ENCODE peak calls at places on chromosome 14, in seven cellular contexts. One of them, this sample, is unnamed.

GRCh38 chr14:65434216-65434850 is 21.8 kb downstream of the FUT8 start:
- DNase-seq in AG04449: no peak
- DNase-seq in heart left ventricle: no peak
- DNase-seq in AG10803: peak; percentile 6
- DNase-seq in GM18507: no peak
- DNase-seq in endothelial cell: no peak
- DNase-seq in stimulated activated CD4-positive, alpha-beta T cell treated with anti-CD3 and anti-CD28 coated beads, Interleukin-12 subunit alpha, Interleukin-12 subunit beta, amount 100 ng/mL, for 48 hours: no peak
- DNase-seq in this sample: peak; percentile 9

GRCh38 chr14:104105822-104106470 is 20.4 kb downstream of the ASPG start:
- DNase-seq in stimulated activated CD4-positive, alpha-beta T cell treated with anti-CD3 and anti-CD28 coated beads, Interleukin-12 subunit alpha, Interleukin-12 subunit beta, amount 100 ng/mL, for 48 hours: no peak
- DNase-seq in AG10803: no peak
- DNase-seq in GM18507: no peak
- DNase-seq in AG04449: no peak
- DNase-seq in heart left ventricle: peak; percentile 15
- DNase-seq in endothelial cell: no peak
- DNase-seq in this sample: no peak

GRCh38 chr14:93231129-93231979 is 24.3 kb downstream of the UBR7 start:
- DNase-seq in AG10803: peak; percentile 34
- DNase-seq in endothelial cell: no peak
- DNase-seq in stimulated activated CD4-positive, alpha-beta T cell treated with anti-CD3 and anti-CD28 coated beads, Interleukin-12 subunit alpha, Interleukin-12 subunit beta, amount 100 ng/mL, for 48 hours: no peak
- DNase-seq in heart left ventricle: peak; percentile 50
- DNase-seq in GM18507: no peak
- DNase-seq in AG04449: no peak
- DNase-seq in this sample: peak; percentile 70

GRCh38 chr14:22296722-22297121 is 292.3 kb downstream of the DAD1 start:
- DNase-seq in AG10803: peak; percentile 54
- DNase-seq in GM18507: no peak
- DNase-seq in endothelial cell: no peak
- DNase-seq in stimulated activated CD4-positive, alpha-beta T cell treated with anti-CD3 and anti-CD28 coated beads, Interleukin-12 subunit alpha, Interleukin-12 subunit beta, amount 100 ng/mL, for 48 hours: no peak
- DNase-seq in AG04449: no peak
- DNase-seq in heart left ventricle: no peak
- DNase-seq in this sample: no peak

GRCh38 chr14:61188936-61189808 is 92.0 kb downstream of the TMEM30B start:
- DNase-seq in endothelial cell: peak; percentile 63
- DNase-seq in GM18507: no peak
- DNase-seq in AG10803: peak; percentile 62
- DNase-seq in heart left ventricle: peak; percentile 66
- DNase-seq in stimulated activated CD4-positive, alpha-beta T cell treated with anti-CD3 and anti-CD28 coated beads, Interleukin-12 subunit alpha, Interleukin-12 subunit beta, amount 100 ng/mL, for 48 hours: peak; percentile 44
- DNase-seq in AG04449: no peak
- DNase-seq in this sample: peak; percentile 72

GRCh38 chr14:99515301-99516155 is 34.3 kb downstream of the CCNK start:
- DNase-seq in AG04449: no peak
- DNase-seq in AG10803: no peak
- DNase-seq in stimulated activated CD4-positive, alpha-beta T cell treated with anti-CD3 and anti-CD28 coated beads, Interleukin-12 subunit alpha, Interleukin-12 subunit beta, amount 100 ng/mL, for 48 hours: no peak
- DNase-seq in endothelial cell: no peak
- DNase-seq in heart left ventricle: peak; percentile 22
- DNase-seq in GM18507: no peak
- DNase-seq in this sample: peak; percentile 2

GRCh38 chr14:33551963-33552362 is 398.9 kb downstream of the EGLN3 start:
- DNase-seq in AG10803: no peak
- DNase-seq in endothelial cell: no peak
- DNase-seq in stimulated activated CD4-positive, alpha-beta T cell treated with anti-CD3 and anti-CD28 coated beads, Interleukin-12 subunit alpha, Interleukin-12 subunit beta, amount 100 ng/mL, for 48 hours: no peak
- DNase-seq in AG04449: no peak
- DNase-seq in GM18507: no peak
- DNase-seq in heart left ventricle: no peak
- DNase-seq in this sample: no peak

GRCh38 chr14:90272523-90272922 is 16.2 kb downstream of the PSMC1 start:
- DNase-seq in AG04449: no peak
- DNase-seq in stimulated activated CD4-positive, alpha-beta T cell treated with anti-CD3 and anti-CD28 coated beads, Interleukin-12 subunit alpha, Interleukin-12 subunit beta, amount 100 ng/mL, for 48 hours: no peak
- DNase-seq in AG10803: no peak
- DNase-seq in heart left ventricle: no peak
- DNase-seq in endothelial cell: no peak
- DNase-seq in GM18507: no peak
- DNase-seq in this sample: no peak

GRCh38 chr14:54480830-54481562 is 7.8 kb downstream of the GMFB start:
- DNase-seq in AG04449: no peak
- DNase-seq in endothelial cell: no peak
- DNase-seq in GM18507: no peak
- DNase-seq in heart left ventricle: no peak
- DNase-seq in stimulated activated CD4-positive, alpha-beta T cell treated with anti-CD3 and anti-CD28 coated beads, Interleukin-12 subunit alpha, Interleukin-12 subunit beta, amount 100 ng/mL, for 48 hours: no peak
- DNase-seq in AG10803: no peak
- DNase-seq in this sample: no peak

GRCh38 chr14:105034314-105035039 is 13.6 kb upstream of the CDCA4 start:
- DNase-seq in heart left ventricle: no peak
- DNase-seq in AG04449: no peak
- DNase-seq in AG10803: no peak
- DNase-seq in stimulated activated CD4-positive, alpha-beta T cell treated with anti-CD3 and anti-CD28 coated beads, Interleukin-12 subunit alpha, Interleukin-12 subunit beta, amount 100 ng/mL, for 48 hours: no peak
- DNase-seq in GM18507: no peak
- DNase-seq in endothelial cell: no peak
- DNase-seq in this sample: no peak

GRCh38 chr14:60250318-60251035 is 1.5 kb downstream of the PPM1A start:
- DNase-seq in GM18507: no peak
- DNase-seq in AG10803: peak; percentile 12
- DNase-seq in stimulated activated CD4-positive, alpha-beta T cell treated with anti-CD3 and anti-CD28 coated beads, Interleukin-12 subunit alpha, Interleukin-12 subunit beta, amount 100 ng/mL, for 48 hours: no peak
- DNase-seq in heart left ventricle: no peak
- DNase-seq in endothelial cell: peak; percentile 9
- DNase-seq in AG04449: no peak
- DNase-seq in this sample: no peak

GRCh38 chr14:94345344-94346072 is 22.4 kb upstream of the SERPINA6 start:
- DNase-seq in AG10803: peak; percentile 96
- DNase-seq in stimulated activated CD4-positive, alpha-beta T cell treated with anti-CD3 and anti-CD28 coated beads, Interleukin-12 subunit alpha, Interleukin-12 subunit beta, amount 100 ng/mL, for 48 hours: no peak
- DNase-seq in AG04449: peak; percentile 70
- DNase-seq in endothelial cell: no peak
- DNase-seq in GM18507: no peak
- DNase-seq in heart left ventricle: no peak
- DNase-seq in this sample: no peak

GRCh38 chr14:49306152-49306751 is 279.9 kb downstream of the RPS29 start:
- DNase-seq in heart left ventricle: no peak
- DNase-seq in stimulated activated CD4-positive, alpha-beta T cell treated with anti-CD3 and anti-CD28 coated beads, Interleukin-12 subunit alpha, Interleukin-12 subunit beta, amount 100 ng/mL, for 48 hours: no peak
- DNase-seq in endothelial cell: no peak
- DNase-seq in GM18507: no peak
- DNase-seq in AG04449: no peak
- DNase-seq in AG10803: peak; percentile 1
- DNase-seq in this sample: peak; percentile 51

GRCh38 chr14:105364100-105364708 is 34.1 kb upstream of the TEX22 start:
- DNase-seq in AG04449: no peak
- DNase-seq in GM18507: peak; percentile 26
- DNase-seq in endothelial cell: no peak
- DNase-seq in heart left ventricle: no peak
- DNase-seq in stimulated activated CD4-positive, alpha-beta T cell treated with anti-CD3 and anti-CD28 coated beads, Interleukin-12 subunit alpha, Interleukin-12 subunit beta, amount 100 ng/mL, for 48 hours: peak; percentile 14
- DNase-seq in AG10803: peak; percentile 73
- DNase-seq in this sample: no peak

GRCh38 chr14:74860179-74860578 is 15.8 kb downstream of the PROX2 start:
- DNase-seq in heart left ventricle: no peak
- DNase-seq in AG04449: no peak
- DNase-seq in endothelial cell: no peak
- DNase-seq in AG10803: peak; percentile 35
- DNase-seq in stimulated activated CD4-positive, alpha-beta T cell treated with anti-CD3 and anti-CD28 coated beads, Interleukin-12 subunit alpha, Interleukin-12 subunit beta, amount 100 ng/mL, for 48 hours: no peak
- DNase-seq in GM18507: no peak
- DNase-seq in this sample: no peak

GRCh38 chr14:77007975-77008421 is 20.5 kb downstream of the IRF2BPL start:
- DNase-seq in GM18507: no peak
- DNase-seq in stimulated activated CD4-positive, alpha-beta T cell treated with anti-CD3 and anti-CD28 coated beads, Interleukin-12 subunit alpha, Interleukin-12 subunit beta, amount 100 ng/mL, for 48 hours: no peak
- DNase-seq in endothelial cell: no peak
- DNase-seq in AG04449: no peak
- DNase-seq in AG10803: no peak
- DNase-seq in heart left ventricle: peak; percentile 83
- DNase-seq in this sample: no peak